ENCODE peak calls at places on chromosomes 16 and 17, in eight cellular contexts. K is H54; H is ELR; W is Daoy; N is stimulated activated CD4-positive, alpha-beta T cell treated with anti-CD3 and anti-CD28 coated beads, Interleukin-1b, Interleukin-23, amount 100 ng/mL, for 1 hour; S is activated CD4-positive, alpha-beta T cell treated with anti-CD3 and anti-CD28 coated beads for 1 hour; Z is AG09309; L is cerebellar cortex. D is an unnamed sample.

GRCh38 chr16:82651921-82652601 is 25.3 kb downstream of the CDH13 start:
- DNase-seq in Z (no peak), K (no peak), W (peak; percentile 38), S (no peak), L (no peak), H (no peak), N (no peak), D (no peak)

GRCh38 chr17:81365601-81366585 is 29.4 kb upstream of the BAHCC1 start:
- DNase-seq in L (no peak), Z (no peak), S (no peak), K (no peak), H (no peak), N (no peak), W (peak; percentile 92), D (no peak)

GRCh38 chr17:76080934-76081287 is 1.9 kb downstream of the ZACN start:
- DNase-seq in H (no peak), K (no peak), N (no peak), Z (no peak), W (no peak), S (no peak), L (no peak), D (no peak)

GRCh38 chr17:27506348-27507218 is 50.3 kb downstream of the KSR1 start:
- DNase-seq in W (peak; percentile 89), Z (no peak), K (no peak), S (no peak), L (no peak), N (no peak), H (no peak), D (peak; percentile 49)

GRCh38 chr17:17683710-17684365 is 2.6 kb downstream of the RAI1 start:
- DNase-seq in L (no peak), H (peak; percentile 35), N (no peak), W (no peak), Z (no peak), S (no peak), K (no peak), D (no peak)

GRCh38 chr17:41615454-41615853 is 2.9 kb upstream of the KRT16 start:
- DNase-seq in W (peak; percentile 35), H (no peak), S (no peak), N (no peak), K (no peak), Z (no peak), L (no peak), D (no peak)

GRCh38 chr17:43416998-43417891 is 18.5 kb downstream of the ARL4D start:
- DNase-seq in Z (no peak), H (no peak), W (peak; percentile 45), L (peak; percentile 55), N (no peak), K (peak; percentile 44), S (no peak), D (no peak)

GRCh38 chr17:55762086-55762858 is 11.4 kb downstream of the PCTP start:
- DNase-seq in K (no peak), Z (no peak), L (no peak), S (no peak), H (no peak), N (no peak), W (no peak), D (no peak)

GRCh38 chr17:39235555-39236221 is 9.9 kb upstream of the STAC2 start:
- DNase-seq in L (peak; percentile 84), H (peak; percentile 80), N (no peak), S (no peak), W (peak; percentile 62), Z (no peak), K (peak; percentile 85), D (no peak)

GRCh38 chr17:28899212-28899815 is 1.8 kb upstream of the FLOT2 start:
- DNase-seq in L (no peak), W (no peak), S (no peak), N (no peak), K (no peak), Z (no peak), H (no peak), D (no peak)

GRCh38 chr16:11306997-11307638 is 26.0 kb upstream of the PRM1 start:
- DNase-seq in W (no peak), N (no peak), L (no peak), Z (no peak), K (no peak), H (no peak), S (no peak), D (no peak)

GRCh38 chr17:38458521-38458920 is 30.3 kb downstream of the ARHGAP23 start:
- DNase-seq in L (no peak), W (no peak), Z (no peak), N (no peak), S (no peak), H (no peak), K (no peak), D (no peak)

GRCh38 chr17:16477255-16477654 is 14.7 kb downstream of the LRRC75A start:
- DNase-seq in H (peak; percentile 95), W (peak; percentile 87), L (no peak), S (no peak), Z (peak; percentile 39), N (no peak), K (peak; percentile 95), D (no peak)